ENCODE peak calls at places on chromosomes 5 and 9, in five cellular contexts. W, G, B, P and Y are unnamed samples.

GRCh38 chr9:95752129-95752731 is 123.3 kb upstream of the ERCC6L2 start:
- DNase-seq in W (no peak), G (no peak), B (no peak), P (no peak), Y (no peak)

GRCh38 chr9:72726951-72727350 is 205.5 kb downstream of the TMC1 start:
- DNase-seq in W (no peak), G (no peak), B (no peak), P (peak), Y (no peak)

GRCh38 chr5:100794844-100795243 is 108.2 kb downstream of the ST8SIA4 start:
- DNase-seq in W (no peak), G (no peak), B (no peak), P (no peak), Y (no peak)

GRCh38 chr9:126377521-126377920 is 50.9 kb downstream of the MVB12B start:
- DNase-seq in W (no peak), G (no peak), B (no peak), P (no peak), Y (no peak)

GRCh38 chr5:74833537-74834266 is 32.5 kb downstream of the FAM169A start:
- DNase-seq in W (peak), G (no peak), B (no peak), P (no peak), Y (no peak)

GRCh38 chr5:175202461-175203065 is 241.4 kb downstream of the DRD1 start:
- DNase-seq in W (no peak), G (no peak), B (peak), P (no peak), Y (no peak)

GRCh38 chr5:116454417-116454927 is 120.2 kb downstream of the SEMA6A start:
- DNase-seq in W (no peak), G (no peak), B (no peak), P (peak), Y (peak)

GRCh38 chr5:149488645-149489306 is 62.5 kb downstream of the CSNK1A1 start:
- DNase-seq in W (no peak), G (no peak), B (peak), P (no peak), Y (no peak)

GRCh38 chr5:68245325-68245724 is 29.8 kb downstream of the PIK3R1 start:
- DNase-seq in W (no peak), G (no peak), B (no peak), P (no peak), Y (no peak)

GRCh38 chr5:150488519-150489357 is 19.2 kb upstream of the NDST1 start:
- DNase-seq in W (peak), G (no peak), B (peak), P (no peak), Y (peak)

GRCh38 chr9:81234924-81235610 is 454.3 kb downstream of the TLE1 start:
- DNase-seq in W (no peak), G (no peak), B (no peak), P (no peak), Y (no peak)

GRCh38 chr9:13719981-13720380 is 440.5 kb upstream of the MPDZ start:
- DNase-seq in W (no peak), G (no peak), B (peak), P (peak), Y (no peak)

GRCh38 chr9:28155067-28155466 is 581.8 kb upstream of the C9orf72 start:
- DNase-seq in W (no peak), G (no peak), B (no peak), P (peak), Y (no peak)

GRCh38 chr9:95189230-95190098 is 128.0 kb downstream of the FANCC start:
- DNase-seq in W (no peak), G (no peak), B (no peak), P (peak), Y (peak)

GRCh38 chr5:8457187-8458037 is 588.5 kb downstream of the MTRR start:
- DNase-seq in W (peak), G (peak), B (no peak), P (peak), Y (peak)

GRCh38 chr5:155004138-155004744 is 9.3 kb upstream of the KIF4B start:
- DNase-seq in W (no peak), G (no peak), B (peak), P (no peak), Y (no peak)

GRCh38 chr9:14482856-14483255 is 168.9 kb upstream of the NFIB start:
- DNase-seq in W (no peak), G (no peak), B (no peak), P (no peak), Y (no peak)

GRCh38 chr9:135883410-135884089 is 23.8 kb downstream of the CAMSAP1 start:
- DNase-seq in W (no peak), G (no peak), B (no peak), P (no peak), Y (no peak)

GRCh38 chr9:105053209-105053652 is 125.3 kb upstream of the ABCA1 start:
- DNase-seq in W (no peak), G (no peak), B (peak), P (peak), Y (no peak)

DNA sequence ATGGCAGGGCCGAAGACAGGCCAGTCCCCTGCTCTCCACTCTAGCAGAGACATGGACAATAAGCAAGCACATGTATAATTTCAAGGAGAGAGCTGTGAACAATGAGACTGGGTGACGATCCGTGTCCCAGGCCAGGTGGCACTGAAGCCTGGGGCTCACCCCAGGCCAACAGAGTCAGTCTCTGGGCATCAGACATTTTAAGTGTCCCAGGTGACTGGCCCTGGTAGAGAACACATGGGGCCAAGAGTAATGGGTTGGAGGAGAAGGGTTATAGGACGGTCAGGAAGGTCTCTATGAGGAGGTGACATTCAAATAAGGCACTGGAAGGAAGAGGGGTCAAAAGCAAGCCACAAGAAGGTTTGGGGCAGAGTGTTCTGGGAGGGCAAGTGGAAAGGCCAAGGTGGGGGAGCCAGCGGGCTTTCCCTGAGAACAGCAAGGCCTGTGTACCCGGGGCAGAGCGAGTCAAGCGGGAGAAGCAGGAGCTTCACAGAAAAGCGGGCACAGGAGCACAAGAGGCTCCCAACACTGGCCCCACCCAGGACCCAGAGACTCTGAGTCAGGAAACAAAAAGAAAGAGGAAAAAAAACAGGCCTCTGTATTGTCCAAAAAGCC is 1.1 kb upstream of the AKNA start:
- DNase-seq in W (no peak), G (no peak), B (no peak), P (no peak), Y (no peak)
- H3K4me3 ChIP-seq in W (peak), G (peak), B (no peak), P (no peak), Y (no peak)

GRCh38 chr5:145825751-145826180 is 9.4 kb downstream of the PRELID2 start:
- DNase-seq in W (no peak), G (no peak), B (peak), P (no peak), Y (no peak)
- TF ChIP-seq CTCF in W (peak), G (peak), B (peak), P (peak), Y (peak)

DNA sequence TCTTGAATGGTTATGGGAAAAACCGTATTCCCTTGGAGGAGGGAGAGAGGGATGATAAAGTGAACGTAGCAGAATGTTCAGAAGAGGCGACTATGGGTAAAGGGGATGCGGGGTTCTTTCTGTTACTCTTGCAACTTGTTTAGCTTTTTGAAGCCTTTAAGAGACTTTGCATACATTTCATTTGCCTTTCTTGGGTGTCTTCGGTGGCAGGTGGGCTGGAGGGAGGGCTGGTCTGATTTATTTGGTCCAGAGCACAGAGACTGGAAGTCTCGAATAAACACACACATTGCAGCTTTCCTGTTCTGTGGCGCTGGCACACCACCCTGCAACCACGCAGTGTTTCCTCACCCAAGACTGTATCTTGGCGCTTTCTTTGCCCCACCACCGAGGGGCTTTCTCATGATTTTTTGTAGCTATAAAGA is 23.2 kb downstream of the TTF1 start:
- DNase-seq in W (no peak), G (no peak), B (no peak), P (no peak), Y (no peak)
- H3K4me3 ChIP-seq in W (no peak), G (no peak), B (no peak), P (no peak), Y (no peak)

GRCh38 chr5:54553659-54554207 is 36.2 kb downstream of the SNX18 start:
- DNase-seq in W (no peak), G (no peak), B (no peak), P (no peak), Y (no peak)

GRCh38 chr5:54558362-54558761 is 40.8 kb downstream of the SNX18 start:
- DNase-seq in W (no peak), G (no peak), B (no peak), P (no peak), Y (no peak)

GRCh38 chr5:54552446-54552845 is 34.9 kb downstream of the SNX18 start:
- DNase-seq in W (no peak), G (no peak), B (no peak), P (no peak), Y (no peak)

GRCh38 chr5:54551906-54552305 is 34.3 kb downstream of the SNX18 start:
- DNase-seq in W (no peak), G (no peak), B (no peak), P (no peak), Y (no peak)

DNA sequence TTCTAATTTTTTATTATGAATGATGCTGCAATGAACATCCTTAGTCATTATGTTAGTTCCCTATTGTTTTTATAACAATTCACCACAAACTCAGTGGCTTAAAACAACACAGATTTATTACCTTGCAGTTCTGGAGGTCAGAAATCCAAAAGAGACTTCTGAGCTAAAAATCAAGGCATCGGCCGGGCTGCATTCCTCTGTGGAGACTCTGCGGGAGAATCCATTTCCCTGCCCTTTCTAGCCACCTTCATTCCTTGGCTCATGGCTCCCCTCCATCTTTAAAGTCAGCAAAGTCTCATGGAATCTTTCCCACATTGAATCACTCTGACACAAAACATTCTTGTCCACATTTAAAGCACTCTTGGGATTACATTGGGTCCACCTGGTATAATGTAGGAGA is 38.6 kb downstream of the SNX18 start:
- DNase-seq in W (no peak), G (no peak), B (no peak), P (no peak), Y (no peak)
- TF ChIP-seq CTCF in W (no peak), G (no peak), B (no peak), P (no peak), Y (no peak)

GRCh38 chr5:169581580-169582227 is 1.9 kb upstream of the SPDL1 start:
- DNase-seq in W (no peak), G (peak), B (peak), P (peak), Y (no peak)

GRCh38 chr5:169583424-169584215 is at the start of gene SPDL1:
- DNase-seq in W (peak), G (peak), B (peak), P (peak), Y (peak)

GRCh38 chr5:169580964-169581363 is 2.6 kb upstream of the SPDL1 start:
- DNase-seq in W (no peak), G (no peak), B (no peak), P (no peak), Y (no peak)

GRCh38 chr5:169583101-169583423 is 511 bp upstream of the SPDL1 start:
- DNase-seq in W (no peak), G (no peak), B (no peak), P (no peak), Y (no peak)

DNA sequence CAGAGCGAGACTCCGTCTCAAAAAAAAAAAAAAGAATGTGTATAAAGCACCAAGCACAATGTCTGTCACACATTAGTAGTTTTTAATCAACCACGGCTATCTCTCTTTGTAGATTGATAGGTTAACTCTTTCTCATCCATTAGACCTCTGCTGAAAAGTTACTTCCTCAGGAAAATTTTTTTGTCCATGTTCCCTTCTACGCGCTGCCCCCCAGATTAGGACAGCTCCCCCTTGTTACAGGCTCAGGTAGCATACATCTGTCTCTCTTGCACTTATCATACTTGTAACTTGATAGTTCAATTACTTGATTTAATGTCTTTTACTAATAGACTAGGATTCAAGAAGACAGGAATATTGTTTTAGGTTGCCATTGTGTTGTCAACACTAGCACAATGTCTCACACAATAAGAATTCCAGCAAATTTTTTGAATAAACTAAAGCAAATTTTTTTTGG is 1.5 kb downstream of the SPDL1 start:
- DNase-seq in W (no peak), G (no peak), B (no peak), P (no peak), Y (no peak)
- H3K4me3 ChIP-seq in W (no peak), G (no peak), B (peak), P (peak), Y (peak)

GRCh38 chr9:99264070-99264469 is 42.0 kb downstream of the SEC61B start:
- DNase-seq in W (no peak), G (no peak), B (peak), P (no peak), Y (no peak)
- TF ChIP-seq CTCF in W (no peak), G (no peak), B (peak), P (peak), Y (peak)